ENCODE peak calls at places on chromosomes 4 and X, in six cellular contexts. P is A549, S is transverse colon, M is stomach, E is sigmoid colon, W is uterus. Q is an unnamed sample.

GRCh38 chrX:14902536-14902935 is 29.3 kb downstream of the MOSPD2 start:
- DNase-seq in P (no peak), S (no peak), M (no peak), E (no peak), W (no peak), Q (no peak)

GRCh38 chrX:22234380-22234779 is 38.3 kb upstream of the CBLL2 start:
- DNase-seq in P (no peak), S (no peak), M (no peak), E (no peak), W (no peak), Q (no peak)

GRCh38 chrX:15749642-15750610 is 11.9 kb downstream of the CA5B start:
- DNase-seq in P (no peak), S (peak; percentile 23), M (peak; percentile 31), E (no peak), W (no peak), Q (no peak)

GRCh38 chr4:54217642-54218486 is 11.2 kb upstream of the PDGFRA start:
- DNase-seq in P (peak; percentile 72), S (peak; percentile 69), M (peak; percentile 74), E (peak; percentile 94), W (peak; percentile 85), Q (peak; percentile 56)

GRCh38 chrX:106039920-106040319 is 1.4 kb upstream of the SERPINA7 start:
- DNase-seq in P (peak; percentile 7), S (no peak), M (no peak), E (no peak), W (no peak), Q (no peak)

GRCh38 chr4:71498002-71498401 is 159.2 kb downstream of the SLC4A4 start:
- DNase-seq in P (peak; percentile 1), S (no peak), M (no peak), E (no peak), W (no peak), Q (no peak)

GRCh38 chr4:95255396-95256107 is 293.2 kb downstream of the UNC5C start:
- DNase-seq in P (no peak), S (no peak), M (no peak), E (no peak), W (no peak), Q (no peak)

GRCh38 chr4:174177536-174177935 is 105.9 kb downstream of the FBXO8 start:
- DNase-seq in P (no peak), S (no peak), M (no peak), E (no peak), W (no peak), Q (no peak)

GRCh38 chr4:77347341-77347740 is 190.3 kb downstream of the CCNG2 start:
- DNase-seq in P (peak; percentile 20), S (peak; percentile 26), M (peak; percentile 37), E (no peak), W (no peak), Q (no peak)

GRCh38 chr4:16224669-16225068 is 1.6 kb downstream of the TAPT1 start:
- DNase-seq in P (no peak), S (no peak), M (no peak), E (no peak), W (no peak), Q (no peak)

GRCh38 chrX:96382018-96382417 is 302.6 kb upstream of the DIAPH2 start:
- DNase-seq in P (no peak), S (no peak), M (no peak), E (no peak), W (no peak), Q (no peak)

GRCh38 chr4:87465739-87466366 is 43.5 kb downstream of the NUDT9 start:
- DNase-seq in P (peak; percentile 54), S (no peak), M (no peak), E (no peak), W (no peak), Q (no peak)

GRCh38 chr4:26858035-26858918 is 2.4 kb upstream of the STIM2 start:
- DNase-seq in P (no peak), S (no peak), M (no peak), E (no peak), W (no peak), Q (no peak)

DNA sequence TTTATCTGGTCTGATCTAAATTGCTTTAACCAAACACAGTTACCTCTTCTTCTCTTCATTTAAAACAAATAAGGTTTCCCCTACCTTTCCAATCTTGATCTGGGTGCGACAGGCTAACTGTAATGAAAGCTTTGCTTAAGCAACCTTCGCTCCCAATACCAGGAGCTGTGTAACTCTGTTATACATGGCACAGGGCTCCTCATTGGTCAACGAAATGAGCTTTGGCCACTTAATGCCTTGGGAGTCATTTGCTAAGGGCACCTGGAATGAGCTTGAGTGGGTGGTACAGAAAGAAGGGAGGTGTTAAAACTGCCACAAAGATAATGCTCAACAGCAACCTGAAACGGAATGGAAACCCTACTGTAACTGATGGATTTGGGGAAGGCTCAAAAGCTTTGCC is 140.5 kb downstream of the CHRNA9 start:
- DNase-seq in P (peak; percentile 79), S (peak; percentile 47), M (no peak), E (no peak), W (no peak), Q (no peak)
- TF ChIP-seq POLR2A in P (no peak), S (no peak), M (no peak), E (no peak), W (no peak), Q (no peak)

DNA sequence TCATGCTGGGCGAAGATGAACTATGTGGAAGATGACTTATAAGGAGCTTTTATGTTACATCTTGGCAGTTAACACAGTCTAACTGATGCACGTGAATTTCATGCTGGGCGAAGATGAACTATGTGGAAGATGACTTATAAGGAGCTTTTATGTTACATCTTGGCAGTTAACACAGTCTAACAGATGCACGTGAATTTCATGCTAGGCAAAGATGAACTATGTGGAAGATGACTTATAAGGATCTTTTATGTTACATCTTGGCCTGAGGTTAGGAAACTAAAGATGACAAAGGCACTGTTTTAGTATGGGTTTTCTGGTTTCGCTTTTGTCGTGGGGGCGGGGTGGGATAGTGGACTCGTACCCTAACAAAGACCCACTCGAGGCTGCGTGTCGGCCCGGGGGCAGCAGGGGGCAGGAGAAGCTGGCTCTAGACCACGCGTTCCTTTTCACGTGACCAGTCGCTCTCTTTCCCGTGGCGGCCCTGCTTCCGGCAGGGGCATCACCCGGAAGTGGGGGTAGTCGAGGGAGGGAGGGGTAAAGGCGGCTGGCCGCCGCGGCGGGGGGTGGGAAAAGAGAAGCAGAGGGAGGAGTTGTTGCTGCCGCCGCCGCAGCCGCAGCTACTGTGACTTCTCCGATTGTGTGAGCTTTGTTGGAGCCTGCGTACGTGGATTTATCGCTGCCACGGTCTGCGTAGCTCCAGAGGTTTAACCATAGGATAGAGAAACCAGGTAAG is at the start of gene ATP7A:
- DNase-seq in P (peak; percentile 92), S (peak; percentile 91), M (peak; percentile 88), E (peak; percentile 94), W (peak; percentile 85), Q (peak; percentile 58)
- TF ChIP-seq POLR2A in P (peak; percentile 39), S (peak; percentile 77), M (no peak), E (no peak), W (peak; percentile 29), Q (peak; percentile 29)

DNA sequence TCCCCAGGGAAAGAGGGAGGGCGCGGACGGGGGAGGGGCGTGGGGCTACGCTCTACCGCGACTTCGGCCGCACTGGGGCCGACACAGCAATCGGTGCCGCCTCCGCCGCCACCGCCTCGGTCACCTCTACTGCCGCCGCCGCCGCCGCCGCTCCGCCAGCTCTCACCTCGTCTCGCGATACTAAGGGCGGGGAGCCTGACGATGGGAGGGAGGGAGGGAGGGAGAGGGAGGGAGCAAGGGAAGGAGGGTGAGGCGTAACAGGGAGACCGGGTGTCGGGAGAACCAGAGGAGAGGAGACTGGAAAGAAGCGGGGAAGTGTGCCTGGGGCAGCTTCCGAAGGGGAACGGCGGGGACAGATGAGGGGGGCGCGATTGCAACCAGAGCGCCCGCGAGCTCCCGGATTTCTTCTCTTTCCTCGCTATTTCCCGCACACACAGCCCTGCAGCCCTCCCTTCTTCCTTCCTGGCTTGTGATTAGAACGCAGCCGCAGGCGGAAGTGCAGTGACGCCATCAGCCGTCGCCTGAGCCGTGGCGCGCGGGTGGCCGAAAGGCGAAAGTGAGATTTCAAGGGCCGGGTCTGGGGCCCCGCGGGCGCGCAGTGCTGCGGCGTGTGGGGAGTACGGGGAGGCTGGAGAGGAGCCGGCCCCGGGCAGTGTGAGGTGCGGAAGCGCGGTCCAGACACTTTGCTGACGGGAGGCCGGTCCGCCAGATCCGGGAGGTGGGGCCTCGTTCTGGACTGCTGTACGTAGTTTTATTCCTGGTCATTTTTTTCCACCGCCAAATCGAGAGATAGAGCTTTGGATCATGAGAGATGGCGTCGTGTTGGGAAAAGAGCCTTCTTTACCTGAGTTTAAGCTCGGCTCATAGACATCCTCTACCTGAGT is at the start of gene ANKRD17:
- DNase-seq in P (peak; percentile 90), S (peak; percentile 96), M (peak; percentile 94), E (peak; percentile 96), W (peak; percentile 91), Q (peak; percentile 57)
- TF ChIP-seq POLR2A in P (peak; percentile 53), S (peak; percentile 94), M (no peak), E (peak; percentile 80), W (peak; percentile 60), Q (peak; percentile 68)

DNA sequence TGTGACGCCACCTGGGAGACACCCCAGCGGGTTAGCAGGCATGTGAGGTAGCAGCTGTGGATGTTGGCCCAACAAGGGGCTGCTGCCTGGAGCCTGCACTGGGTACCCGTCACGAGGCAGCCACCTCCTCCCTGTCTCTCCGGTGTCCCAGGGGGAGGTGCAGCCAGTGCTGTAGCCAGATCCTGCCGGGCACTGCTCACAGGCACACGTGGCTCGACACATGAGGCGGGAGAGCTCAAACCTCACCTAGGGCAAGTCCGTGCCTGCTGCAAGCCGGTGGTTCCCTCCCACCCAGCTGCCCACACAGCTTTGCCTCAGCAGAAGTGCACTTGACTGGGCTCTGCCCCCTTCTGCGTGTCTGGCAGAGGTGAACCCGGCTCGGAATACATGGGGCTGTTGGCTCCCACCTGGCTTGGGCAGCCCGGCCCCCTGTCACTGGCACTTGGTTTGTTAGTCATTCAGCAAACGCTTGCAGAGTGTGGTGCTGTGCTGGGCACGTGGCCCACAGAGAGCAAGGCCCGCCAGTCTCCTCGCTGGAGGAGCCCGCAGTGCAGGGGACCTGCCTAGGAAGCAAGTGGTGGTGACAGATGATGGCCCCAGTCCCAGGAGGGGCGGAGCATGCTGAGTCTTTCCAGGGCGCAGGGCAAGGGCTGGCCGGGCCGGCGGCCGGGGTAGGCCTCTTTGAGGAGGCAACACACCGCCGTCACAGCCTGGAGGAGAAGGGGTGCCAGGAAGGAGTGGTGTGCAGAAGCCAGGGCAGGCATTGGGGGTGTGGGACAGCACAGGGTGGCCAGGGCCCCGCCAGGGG is 10.1 kb upstream of the SH3TC1 start:
- DNase-seq in P (no peak), S (no peak), M (peak; percentile 82), E (no peak), W (no peak), Q (no peak)
- TF ChIP-seq POLR2A in P (no peak), S (no peak), M (no peak), E (no peak), W (no peak), Q (no peak)

DNA sequence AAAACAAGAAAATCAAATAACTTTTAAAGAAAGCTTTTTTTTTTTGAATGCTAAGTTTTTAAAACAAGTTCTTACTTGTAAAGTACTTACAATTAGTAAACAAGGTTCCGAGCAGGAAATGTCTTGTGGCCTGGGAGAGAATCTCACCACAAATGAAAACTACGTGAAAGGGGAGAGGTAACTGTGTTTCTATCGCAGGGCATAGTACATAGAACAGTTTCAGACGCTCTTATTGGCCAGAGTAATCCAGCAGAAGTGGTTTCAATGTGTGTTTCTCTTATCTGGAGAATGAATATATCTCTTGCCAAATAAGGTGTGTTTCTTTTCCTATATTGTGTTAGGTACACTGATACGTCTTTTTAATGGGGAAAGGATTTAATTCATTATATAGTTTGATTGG is at the start of gene PLAC8:
- DNase-seq in P (no peak), S (peak; percentile 73), M (peak; percentile 51), E (no peak), W (no peak), Q (no peak)
- TF ChIP-seq POLR2A in P (no peak), S (peak; percentile 89), M (no peak), E (no peak), W (no peak), Q (no peak)

Q was measured in H54.